ENCODE peak calls at places on chromosomes 13 and 19, in six cellular contexts. M is NCI-H1417 treated with DMSO at 0.1 percent for 48 hours, V is AG04450, L is hippocampal formation, B is mesenteric fat pad, J is fibroblast of mammary gland. G is an unnamed sample.

GRCh38 chr13:46124531-46124966 is 19.7 kb upstream of the CPB2 start:
- DNase-seq in B (no peak), V (no peak), M (no peak), L (no peak), J (no peak), G (no peak)

GRCh38 chr13:25232937-25233515 is 54.3 kb downstream of the MTMR6 start:
- DNase-seq in L (peak), J (peak), V (no peak), M (no peak), B (no peak), G (peak)

GRCh38 chr19:13018037-13018914 is 23.0 kb downstream of the NFIX start:
- DNase-seq in J (peak), B (no peak), M (no peak), V (no peak), L (peak), G (peak)

GRCh38 chr13:21434588-21434987 is 24.5 kb downstream of the ZDHHC20 start:
- DNase-seq in B (no peak), L (peak), M (no peak), J (peak), V (no peak), G (no peak)

GRCh38 chr13:76004411-76004810 is 368.3 kb downstream of the LMO7 start:
- DNase-seq in V (no peak), M (no peak), B (no peak), J (peak), L (no peak), G (no peak)

GRCh38 chr19:42122691-42123607 is 9.3 kb downstream of the POU2F2 start:
- DNase-seq in L (no peak), M (no peak), J (no peak), V (no peak), B (no peak), G (no peak)

GRCh38 chr19:38702278-38702677 is 42.0 kb downstream of the CAPN12 start:
- DNase-seq in V (no peak), J (no peak), B (no peak), M (no peak), L (no peak), G (no peak)

GRCh38 chr19:14530005-14530348 is 583 bp downstream of the TECR start:
- DNase-seq in J (peak), B (peak), M (no peak), L (no peak), V (no peak), G (peak)

GRCh38 chr19:869245-870177 is 10.0 kb downstream of the CFD start:
- DNase-seq in V (peak), J (peak), M (no peak), B (no peak), L (no peak), G (peak)

GRCh38 chr13:101649490-101650126 is 197.1 kb downstream of the ITGBL1 start:
- DNase-seq in B (no peak), J (peak), L (no peak), M (no peak), V (peak), G (peak)

GRCh38 chr19:38862321-38863059 is 12.7 kb upstream of the HNRNPL start:
- DNase-seq in B (no peak), L (no peak), J (peak), V (no peak), M (peak), G (peak)

GRCh38 chr13:64767054-64767453 is 2463.1 kb downstream of the PCDH9 start:
- DNase-seq in J (no peak), M (no peak), V (no peak), B (no peak), L (no peak), G (no peak)

GRCh38 chr13:94217370-94217769 is 262.1 kb downstream of the DCT start:
- DNase-seq in B (no peak), J (peak), M (no peak), L (no peak), V (no peak), G (no peak)

GRCh38 chr13:25085125-25085742 is 10.7 kb upstream of the PABPC3 start:
- DNase-seq in M (no peak), B (no peak), L (peak), J (peak), V (no peak), G (peak)

GRCh38 chr19:4432918-4433506 is 24.6 kb downstream of the UBXN6 start:
- DNase-seq in J (no peak), V (no peak), B (no peak), M (no peak), L (no peak), G (no peak)

GRCh38 chr13:113539822-113540221 is 44.7 kb upstream of the TFDP1 start:
- DNase-seq in M (no peak), V (no peak), L (no peak), J (peak), B (no peak), G (peak)

GRCh38 chr13:33033361-33033812 is 17.2 kb downstream of the KL start:
- DNase-seq in M (no peak), B (no peak), V (no peak), L (no peak), J (no peak), G (peak)

GRCh38 chr19:53511933-53512374 is 26.0 kb upstream of the ZNF331 start:
- DNase-seq in L (peak), M (no peak), V (peak), B (no peak), J (peak), G (peak)

GRCh38 chr13:91368676-91369425 is 21.4 kb downstream of the MIR17HG start:
- DNase-seq in V (no peak), J (peak), L (no peak), B (no peak), M (no peak), G (no peak)